ENCODE peak calls at places on chromosomes 11 and 22, in five cellular contexts. R, D, C, G and A are unnamed samples.

GRCh38 chr22:23289851-23290724 is 109.8 kb downstream of the BCR start:
- DNase-seq in R (peak; percentile 62), D (no peak), C (peak; percentile 73), G (peak; percentile 73), A (peak; percentile 70)

GRCh38 chr11:132072044-132072879 is 701.8 kb downstream of the NTM start:
- DNase-seq in R (no peak), D (no peak), C (no peak), G (peak; percentile 97), A (peak; percentile 93)

GRCh38 chr11:69943066-69943465 is 123.8 kb upstream of the FGF3 start:
- DNase-seq in R (no peak), D (peak; percentile 31), C (no peak), G (no peak), A (no peak)

GRCh38 chr11:69813839-69814238 is 5.4 kb downstream of the FGF3 start:
- DNase-seq in R (no peak), D (no peak), C (no peak), G (no peak), A (no peak)

GRCh38 chr11:14424096-14424495 is 65.1 kb upstream of the RRAS2 start:
- DNase-seq in R (no peak), D (no peak), C (no peak), G (peak; percentile 82), A (peak; percentile 77)

GRCh38 chr11:47667135-47667534 is 24.8 kb upstream of the MTCH2 start:
- DNase-seq in R (no peak), D (no peak), C (no peak), G (no peak), A (no peak)

GRCh38 chr11:111086058-111086457 is 159.5 kb upstream of the POU2AF2 start:
- DNase-seq in R (no peak), D (no peak), C (no peak), G (no peak), A (peak; percentile 11)

GRCh38 chr11:119493712-119494111 is 70.7 kb upstream of the THY1 start:
- DNase-seq in R (no peak), D (no peak), C (peak; percentile 17), G (no peak), A (peak; percentile 39)

GRCh38 chr22:17162731-17163130 is 3.7 kb upstream of the HDHD5 start:
- DNase-seq in R (no peak), D (no peak), C (no peak), G (no peak), A (no peak)

GRCh38 chr11:67463680-67464410 is 5.2 kb downstream of the TMEM134 start:
- DNase-seq in R (peak; percentile 51), D (peak; percentile 73), C (peak; percentile 69), G (no peak), A (no peak)

GRCh38 chr22:35498026-35498425 is 42.6 kb upstream of the RASD2 start:
- DNase-seq in R (no peak), D (no peak), C (no peak), G (no peak), A (no peak)

GRCh38 chr22:26828311-26828710 is 170.9 kb downstream of the MIAT start:
- DNase-seq in R (no peak), D (no peak), C (no peak), G (no peak), A (no peak)

GRCh38 chr11:66739983-66740382 is 11.0 kb upstream of the SPTBN2 start:
- DNase-seq in R (no peak), D (no peak), C (no peak), G (peak; percentile 27), A (no peak)

GRCh38 chr11:69449320-69450063 is 32.0 kb upstream of the LINC01488 start:
- DNase-seq in R (peak; percentile 80), D (no peak), C (no peak), G (no peak), A (peak; percentile 29)

GRCh38 chr11:7520011-7520942 is 6.5 kb downstream of the PPFIBP2 start:
- DNase-seq in R (no peak), D (no peak), C (no peak), G (no peak), A (no peak)

GRCh38 chr11:108177570-108177969 is 44.9 kb downstream of the NPAT start:
- DNase-seq in R (no peak), D (no peak), C (no peak), G (no peak), A (no peak)
- TF ChIP-seq CTCF in R (no peak), D (no peak), C (no peak), G (no peak), A (no peak)

GRCh38 chr22:32531955-32532818 is 57.6 kb downstream of the FBXO7 start:
- DNase-seq in R (peak; percentile 92), D (no peak), C (peak; percentile 51), G (peak; percentile 95), A (peak; percentile 86)
- H3K4me3 ChIP-seq in R (peak overlapping the region; percentile 5), D (no peak overlapping the region), C (no peak overlapping the region), G (no peak overlapping the region), A (no peak overlapping the region)

DNA sequence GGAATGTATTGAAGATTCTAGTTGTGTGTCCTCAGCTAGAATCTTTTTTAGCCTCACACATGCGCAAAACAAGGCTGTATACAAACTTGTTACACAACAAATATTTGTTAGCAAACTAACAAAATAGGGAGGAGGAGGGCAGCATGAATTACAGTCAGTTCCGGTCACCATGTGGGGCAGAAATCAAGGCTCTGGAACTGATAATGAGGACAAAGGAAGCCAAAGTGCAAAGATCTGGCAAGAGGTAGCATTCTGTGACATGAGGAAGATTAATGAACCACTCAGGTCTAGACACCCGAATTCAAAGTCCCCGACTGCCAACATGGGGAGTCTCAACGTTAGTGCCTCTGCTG is 1.9 kb downstream of the SUN2 start:
- DNase-seq in R (no peak), D (no peak), C (no peak), G (no peak), A (no peak)
- TF ChIP-seq CTCF in R (no peak), D (no peak), C (no peak), G (no peak), A (no peak)

GRCh38 chr11:62260261-62260953 is 9.6 kb upstream of the SCGB2A2 start:
- DNase-seq in R (no peak), D (no peak), C (no peak), G (no peak), A (no peak)
- H3K4me3 ChIP-seq in R (no peak overlapping the region), D (no peak overlapping the region), C (no peak overlapping the region), G (no peak overlapping the region), A (no peak overlapping the region)

GRCh38 chr11:10857604-10858504 is at the start of gene ZBED5:
- DNase-seq in R (peak; percentile 97), D (peak; percentile 94), C (peak; percentile 98), G (peak; percentile 96), A (peak; percentile 98)

GRCh38 chr11:10861047-10861446 is 3.2 kb upstream of the ZBED5 start:
- DNase-seq in R (no peak), D (no peak), C (no peak), G (no peak), A (no peak)

GRCh38 chr11:10861799-10862198 is 3.9 kb upstream of the ZBED5 start:
- DNase-seq in R (no peak), D (no peak), C (no peak), G (no peak), A (no peak)

GRCh38 chr11:10856689-10857603 is 907 bp downstream of the ZBED5 start:
- DNase-seq in R (no peak), D (no peak), C (peak; percentile 70), G (no peak), A (peak; percentile 32)

DNA sequence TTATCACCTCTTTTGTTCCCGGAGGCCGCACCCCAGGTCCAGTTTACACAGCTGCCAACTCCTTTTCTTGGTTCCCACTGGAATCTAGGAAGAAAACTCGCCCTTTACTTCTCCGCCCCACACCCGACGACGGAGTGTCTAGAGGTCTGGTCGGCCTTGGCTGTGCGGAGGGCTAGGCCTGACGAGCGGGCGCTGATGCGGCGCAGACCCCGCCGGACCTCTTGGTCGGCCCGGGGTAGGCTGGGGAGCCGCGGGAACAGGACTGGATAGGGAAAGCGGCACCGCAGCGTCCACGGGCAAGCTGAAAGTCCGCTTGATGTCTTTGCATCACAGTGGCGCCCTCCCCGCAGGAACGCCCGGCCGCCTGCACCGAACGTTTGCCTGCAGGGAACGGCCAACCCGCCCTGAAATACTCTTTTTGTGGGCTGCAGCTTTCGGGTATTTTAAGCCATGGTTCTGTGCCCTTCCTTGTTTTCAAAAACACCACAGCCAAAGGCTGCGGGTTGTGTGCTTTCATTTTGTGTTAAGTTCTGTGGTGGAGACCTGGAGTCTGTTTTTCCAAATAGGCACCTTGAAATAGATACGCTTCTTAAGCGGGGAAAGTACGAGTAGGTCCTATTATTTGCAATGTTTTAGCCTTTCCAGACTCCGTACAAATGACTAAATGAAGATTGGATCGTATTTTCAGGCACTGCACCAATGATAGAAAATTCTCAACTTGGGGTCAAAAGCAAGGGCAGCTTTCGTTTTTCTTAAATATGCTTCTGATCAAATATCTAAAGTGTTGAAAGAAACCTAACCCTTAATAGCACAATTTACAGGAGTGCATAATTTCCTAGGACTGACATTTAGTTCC is 880 bp upstream of the ZBED5 start:
- DNase-seq in R (peak; percentile 74), D (no peak), C (peak; percentile 70), G (peak; percentile 39), A (peak; percentile 62)
- TF ChIP-seq CTCF in R (no peak), D (no peak), C (no peak), G (no peak), A (no peak)

GRCh38 chr11:39817248-39817647 is 1642.2 kb downstream of the LRRC4C start:
- DNase-seq in R (no peak), D (no peak), C (no peak), G (no peak), A (no peak)
- H3K4me3 ChIP-seq in R (no peak overlapping the region), D (no peak overlapping the region), C (no peak overlapping the region), G (no peak overlapping the region), A (no peak overlapping the region)